ENCODE peak calls at places on chromosomes 6 and 20, in nine cellular contexts. N, S, C, R, I, K, U, L and E are unnamed samples.

GRCh38 chr6:33217681-33218080 is 9.4 kb downstream of the RING1 start:
- DNase-seq in N (no peak), S (no peak), C (no peak), R (peak), I (no peak), K (no peak), U (no peak), L (no peak), E (no peak)

GRCh38 chr20:13455713-13456112 is 183.0 kb downstream of the TASP1 start:
- DNase-seq in N (no peak), S (no peak), C (peak), R (no peak), I (no peak), K (no peak), U (no peak), L (no peak), E (no peak)

GRCh38 chr6:139743629-139744028 is 369.2 kb upstream of the CITED2 start:
- DNase-seq in N (no peak), S (no peak), C (peak), R (peak), I (no peak), K (no peak), U (no peak), L (no peak), E (no peak)

GRCh38 chr20:57417830-57418780 is 26.9 kb downstream of the RBM38 start:
- DNase-seq in N (no peak), S (no peak), C (no peak), R (no peak), I (no peak), K (no peak), U (peak), L (no peak), E (no peak)

GRCh38 chr20:45834797-45835161 is 1.2 kb downstream of the SNX21 start:
- DNase-seq in N (no peak), S (no peak), C (no peak), R (peak), I (no peak), K (no peak), U (peak), L (no peak), E (no peak)

GRCh38 chr6:151241853-151242252 is 2.1 kb downstream of the AKAP12 start:
- DNase-seq in N (no peak), S (no peak), C (no peak), R (no peak), I (no peak), K (no peak), U (no peak), L (no peak), E (no peak)

GRCh38 chr6:17200395-17200794 is 80.8 kb upstream of the RBM24 start:
- DNase-seq in N (no peak), S (no peak), C (no peak), R (no peak), I (no peak), K (no peak), U (peak), L (no peak), E (no peak)

GRCh38 chr20:22795897-22796296 is 211.5 kb upstream of the FOXA2 start:
- DNase-seq in N (no peak), S (no peak), C (peak), R (peak), I (no peak), K (no peak), U (peak), L (no peak), E (peak)

GRCh38 chr6:168715643-168716481 is 274.9 kb downstream of the SMOC2 start:
- DNase-seq in N (no peak), S (no peak), C (no peak), R (peak), I (no peak), K (no peak), U (no peak), L (no peak), E (no peak)

GRCh38 chr20:38135641-38136420 is 29.2 kb downstream of the TGM2 start:
- DNase-seq in N (no peak), S (no peak), C (no peak), R (no peak), I (no peak), K (no peak), U (peak), L (no peak), E (no peak)